ENCODE peak calls at places on chromosomes 11 and 22, in five cellular contexts. F is mesothelial cell of epicardium, Q is RWPE1, Z is fibroblast of lung, V is AG09309. Y is an unnamed sample.

GRCh38 chr22:43004362-43005035 is 10.4 kb downstream of the PACSIN2 start:
- DNase-seq in V (peak), F (no peak), Q (no peak), Z (peak), Y (no peak)

GRCh38 chr11:118223992-118224391 is 819 bp downstream of the JAML start:
- DNase-seq in Z (no peak), Q (no peak), F (no peak), V (no peak), Y (no peak)

GRCh38 chr11:19101803-19102520 is 15.0 kb upstream of the ZDHHC13 start:
- DNase-seq in V (no peak), F (no peak), Z (peak), Q (peak), Y (no peak)

GRCh38 chr22:48783821-48784266 is 1043.8 kb downstream of the BRD1 start:
- DNase-seq in Z (no peak), F (no peak), Q (no peak), V (no peak), Y (no peak)

GRCh38 chr22:46071451-46072029 is 78.8 kb upstream of the PPARA start:
- DNase-seq in V (peak), Q (peak), F (peak), Z (peak), Y (peak)

GRCh38 chr11:117248341-117248740 is 15.9 kb downstream of the RNF214 start:
- DNase-seq in Z (no peak), Q (no peak), F (no peak), V (no peak), Y (no peak)

GRCh38 chr11:118171274-118172062 is 5.0 kb downstream of the SCN2B start:
- DNase-seq in Q (peak), Z (peak), V (no peak), F (peak), Y (peak)

GRCh38 chr11:119352857-119353260 is 6.4 kb upstream of the MFRP start:
- DNase-seq in Q (no peak), V (no peak), Z (peak), F (no peak), Y (no peak)

GRCh38 chr11:18203723-18204122 is 31.1 kb downstream of the MRGPRX4 start:
- DNase-seq in Q (peak), Z (no peak), F (no peak), V (no peak), Y (peak)

GRCh38 chr22:42294034-42294985 is 23.9 kb upstream of the TCF20 start:
- DNase-seq in Z (peak), V (no peak), F (peak), Q (peak), Y (peak)

GRCh38 chr11:109016724-109017123 is 351.9 kb downstream of the DDX10 start:
- DNase-seq in V (no peak), Z (no peak), F (no peak), Q (no peak), Y (no peak)

GRCh38 chr11:117121176-117121575 is 22.9 kb upstream of the PAFAH1B2 start:
- DNase-seq in Z (peak), F (no peak), V (no peak), Q (no peak), Y (no peak)

GRCh38 chr22:25572708-25573161 is 8.3 kb downstream of the GRK3 start:
- DNase-seq in F (no peak), Z (no peak), V (no peak), Q (no peak), Y (no peak)

GRCh38 chr11:78156081-78156844 is 16.8 kb upstream of the ALG8 start:
- DNase-seq in Z (peak), Q (no peak), V (no peak), F (no peak), Y (no peak)

GRCh38 chr11:60924110-60924905 is at the start of gene TMEM132A:
- DNase-seq in Z (peak), Q (peak), F (peak), V (no peak), Y (peak)

GRCh38 chr11:70535191-70535971 is 137.1 kb downstream of the CTTN start:
- DNase-seq in Q (no peak), Z (no peak), V (no peak), F (no peak), Y (no peak)

GRCh38 chr11:1231396-1232327 is 8.8 kb downstream of the MUC5B start:
- DNase-seq in Z (no peak), Q (no peak), V (no peak), F (no peak), Y (peak)

GRCh38 chr11:1223346-1224108 is 661 bp downstream of the MUC5B start:
- DNase-seq in V (no peak), Q (no peak), F (no peak), Z (no peak), Y (peak)

GRCh38 chr11:77213029-77213579 is 85.1 kb downstream of the MYO7A start:
- DNase-seq in Q (no peak), V (no peak), F (no peak), Z (no peak), Y (no peak)

GRCh38 chr11:92946707-92947106 is 22.7 kb upstream of the MTNR1B start:
- DNase-seq in Q (no peak), F (no peak), V (no peak), Z (no peak), Y (no peak)

GRCh38 chr22:47203554-47203991 is 441.1 kb downstream of the TBC1D22A start:
- DNase-seq in Z (no peak), V (no peak), F (peak), Q (no peak), Y (no peak)

GRCh38 chr22:47204002-47204979 is 441.8 kb downstream of the TBC1D22A start:
- DNase-seq in F (no peak), V (no peak), Z (no peak), Q (no peak), Y (no peak)

GRCh38 chr22:47201186-47201995 is 438.9 kb downstream of the TBC1D22A start:
- DNase-seq in V (no peak), Z (no peak), F (peak), Q (no peak), Y (no peak)

GRCh38 chr22:47201996-47202818 is 439.8 kb downstream of the TBC1D22A start:
- DNase-seq in Z (no peak), V (no peak), F (no peak), Q (no peak), Y (no peak)

DNA sequence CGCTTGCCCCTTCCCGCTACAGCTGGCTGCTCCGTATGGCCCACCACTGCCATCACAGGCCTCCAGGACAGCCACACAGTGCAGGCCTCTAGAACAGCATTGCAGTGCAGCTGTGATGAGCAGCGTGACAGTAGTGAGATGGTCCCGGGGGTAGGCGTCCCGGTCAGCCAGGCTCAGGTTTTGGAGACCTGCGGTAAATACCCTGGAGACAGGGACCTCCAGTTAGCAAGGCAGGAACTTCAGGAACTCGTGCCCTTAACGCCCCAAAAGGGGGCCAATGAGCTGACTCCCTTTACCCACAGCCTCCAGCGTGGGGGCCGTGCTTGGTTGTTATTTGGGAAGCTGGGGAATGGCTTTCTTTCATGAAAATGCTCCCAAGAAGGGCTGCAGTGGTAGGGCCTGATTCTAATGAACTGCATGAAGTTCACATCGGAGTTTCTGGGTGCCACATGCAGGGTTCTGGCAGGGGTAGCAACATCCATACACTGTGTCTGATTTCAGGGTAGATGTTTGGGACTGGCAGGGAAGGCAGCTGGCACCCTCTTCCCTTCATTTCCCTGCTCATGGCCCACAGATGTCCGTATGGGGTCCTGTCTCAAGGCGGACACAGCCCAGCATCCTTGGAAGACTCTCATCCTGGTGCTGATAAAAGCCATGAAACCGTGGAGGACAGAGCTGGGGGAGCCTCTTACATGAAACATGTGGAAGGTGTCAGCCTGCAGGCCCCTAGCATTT is 440.5 kb downstream of the TBC1D22A start:
- DNase-seq in Q (no peak), Z (no peak), F (no peak), V (no peak), Y (no peak)
- TF ChIP-seq CTCF in Q (no peak), Z (no peak), F (no peak), V (no peak), Y (no peak)

DNA sequence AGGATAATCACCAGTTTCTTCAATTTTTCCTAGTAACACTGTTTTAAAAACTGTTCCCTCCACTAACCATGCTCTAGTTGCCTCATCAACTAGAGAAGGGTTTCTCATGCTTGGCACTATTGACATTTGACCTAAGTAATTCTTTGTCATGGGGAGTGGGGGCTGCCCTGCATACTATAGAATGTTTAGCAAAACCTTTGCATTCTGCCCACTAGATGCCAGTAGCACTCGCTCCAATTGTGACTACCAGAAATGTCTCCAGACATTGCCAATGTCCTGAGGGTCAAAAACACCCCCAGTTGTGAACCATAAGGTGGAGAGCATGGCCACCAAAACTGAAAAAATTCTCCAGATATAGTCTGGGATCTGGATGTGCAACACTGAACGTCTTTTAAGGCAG is 27.6 kb upstream of the BMAL1 start:
- DNase-seq in Z (no peak), Q (peak), F (no peak), V (no peak), Y (no peak)
- TF ChIP-seq CTCF in Z (peak), Q (no peak), F (no peak), V (peak), Y (no peak)

GRCh38 chr22:38418589-38418988 is 36.4 kb downstream of the KCNJ4 start:
- DNase-seq in F (no peak), Q (no peak), V (no peak), Z (no peak), Y (no peak)

GRCh38 chr22:38419121-38419863 is 35.7 kb downstream of the KCNJ4 start:
- DNase-seq in F (no peak), Q (no peak), Z (no peak), V (no peak), Y (no peak)

GRCh38 chr22:38422615-38423511 is 32.1 kb downstream of the KCNJ4 start:
- DNase-seq in Q (no peak), F (peak), Z (no peak), V (no peak), Y (no peak)

GRCh38 chr22:38419864-38420172 is 35.2 kb downstream of the KCNJ4 start:
- DNase-seq in Z (no peak), V (no peak), Q (no peak), F (no peak), Y (no peak)

DNA sequence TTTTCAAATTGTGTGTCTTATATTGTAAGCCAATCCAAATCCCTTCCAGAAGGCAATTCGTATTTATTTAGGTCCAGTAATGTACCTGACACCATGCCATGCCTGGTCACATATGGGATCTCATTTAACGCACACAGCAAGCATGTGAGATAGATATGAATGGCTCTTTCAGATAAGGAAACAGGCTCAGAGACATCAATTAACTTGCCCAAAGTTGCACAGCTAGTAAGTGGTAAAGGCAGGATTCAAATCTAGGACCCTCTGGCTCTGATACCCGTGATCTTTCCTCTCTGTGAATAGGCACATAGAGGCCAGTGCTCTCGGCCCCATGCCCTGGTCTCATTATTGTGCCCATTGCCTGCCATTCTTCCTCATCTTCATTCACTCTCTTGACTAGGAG is 34.3 kb downstream of the KCNJ4 start:
- DNase-seq in F (no peak), Z (no peak), V (no peak), Q (no peak), Y (no peak)
- TF ChIP-seq CTCF in F (no peak), Z (no peak), V (no peak), Q (no peak), Y (no peak)

GRCh38 chr11:66494935-66495334 is 14.7 kb downstream of the DPP3 start:
- DNase-seq in V (no peak), Z (no peak), F (no peak), Q (no peak), Y (no peak)
- TF ChIP-seq CTCF in V (no peak), Z (no peak), F (no peak), Q (no peak), Y (no peak)

DNA sequence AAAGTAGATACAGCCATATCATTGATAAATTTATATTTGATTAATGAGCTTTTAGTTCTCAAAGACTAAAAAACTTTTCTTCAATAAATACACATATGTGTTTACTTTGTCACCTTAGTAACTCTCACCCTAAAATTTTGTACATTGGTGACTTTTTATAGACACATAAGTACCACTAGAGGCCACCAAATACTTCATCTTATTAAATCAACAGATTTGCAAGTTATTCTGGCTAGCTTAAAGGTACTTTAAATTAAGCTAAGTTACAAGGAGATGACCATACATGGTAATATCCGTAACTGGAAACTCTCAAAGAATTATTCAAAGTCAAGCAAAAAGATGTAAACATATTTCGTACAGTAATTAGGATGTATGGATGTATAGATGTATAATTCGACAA is 112.2 kb downstream of the SBF2 start:
- DNase-seq in Q (peak), Z (peak), F (no peak), V (peak), Y (no peak)
- TF ChIP-seq CTCF in Q (peak), Z (peak), F (no peak), V (peak), Y (no peak)

GRCh38 chr11:6022954-6023353 is 7.6 kb downstream of the OR56A1 start:
- DNase-seq in Z (peak), V (peak), Q (peak), F (no peak), Y (peak)
- TF ChIP-seq CTCF in Z (peak), V (peak), Q (peak), F (peak), Y (peak)